ENCODE peak calls at places on chromosome 2, in nine cellular contexts. J is vagina; E is CD4-positive, CD25-positive, alpha-beta regulatory T cell; Q is fibroblast of lung; T is upper lobe of left lung; A is mesendoderm; I is PC-9; O is ovary; W is small intestine. X is an unnamed sample.
A peak's percentile ranks its signal among the peaks of the same experiment; 100 is the strongest.

GRCh38 chr2:3867451-3867850 is 164.1 kb downstream of the DCDC2C start:
- DNase-seq in A (no peak), T (no peak), I (no peak), J (no peak), W (no peak), E (no peak), O (no peak), Q (no peak), X (no peak)

GRCh38 chr2:1618191-1618961 is 125.9 kb downstream of the PXDN start:
- DNase-seq in A (no peak), T (no peak), E (no peak), Q (no peak), O (peak; percentile 25), J (no peak), W (peak; percentile 74), I (no peak), X (no peak)

GRCh38 chr2:67660871-67661270 is 263.7 kb downstream of the ETAA1 start:
- DNase-seq in J (no peak), W (no peak), O (no peak), Q (no peak), I (no peak), E (no peak), T (no peak), A (no peak), X (no peak)

GRCh38 chr2:207284556-207285450 is 119.1 kb upstream of the KLF7 start:
- DNase-seq in J (no peak), E (no peak), Q (no peak), A (no peak), O (no peak), I (no peak), T (no peak), W (peak; percentile 10), X (no peak)

GRCh38 chr2:171568085-171568484 is 45.8 kb downstream of the CYBRD1 start:
- DNase-seq in O (no peak), T (no peak), A (no peak), Q (no peak), W (no peak), E (no peak), J (no peak), I (no peak), X (no peak)

GRCh38 chr2:153963247-153963646 is 91.5 kb downstream of the GALNT13 start:
- DNase-seq in J (no peak), E (no peak), Q (peak; percentile 10), A (no peak), I (no peak), W (no peak), T (no peak), O (no peak), X (no peak)

GRCh38 chr2:15159751-15160177 is 401.4 kb downstream of the NBAS start:
- DNase-seq in J (no peak), T (no peak), Q (peak; percentile 63), A (peak; percentile 80), E (peak; percentile 9), I (no peak), O (no peak), W (peak; percentile 37), X (no peak)

GRCh38 chr2:67309281-67309680 is 87.9 kb upstream of the ETAA1 start:
- DNase-seq in O (no peak), E (no peak), Q (no peak), W (peak; percentile 3), I (peak; percentile 53), A (no peak), J (no peak), T (no peak), X (no peak)

GRCh38 chr2:43998263-43998662 is 2.5 kb upstream of the LRPPRC start:
- DNase-seq in I (no peak), W (no peak), A (no peak), O (no peak), E (no peak), Q (no peak), J (no peak), T (no peak), X (no peak)

GRCh38 chr2:173400760-173401159 is 46.1 kb downstream of the CDCA7 start:
- DNase-seq in A (peak; percentile 79), I (no peak), O (no peak), W (no peak), T (no peak), J (no peak), Q (no peak), E (no peak), X (no peak)

GRCh38 chr2:180705551-180705950 is 274.9 kb upstream of the UBE2E3 start:
- DNase-seq in Q (peak; percentile 5), I (no peak), A (peak; percentile 40), E (no peak), T (no peak), J (no peak), W (no peak), O (no peak), X (no peak)

GRCh38 chr2:207616185-207616584 is 9.0 kb downstream of the METTL21A start:
- DNase-seq in E (no peak), T (no peak), A (no peak), W (no peak), J (no peak), Q (peak; percentile 66), O (no peak), I (no peak), X (no peak)

GRCh38 chr2:176494949-176495353 is 225.7 kb downstream of the MTX2 start:
- DNase-seq in W (no peak), E (no peak), O (peak; percentile 82), T (no peak), I (no peak), J (no peak), A (no peak), Q (no peak), X (peak; percentile 85)

GRCh38 chr2:189297446-189297845 is 117.9 kb upstream of the COL5A2 start:
- DNase-seq in J (no peak), E (no peak), Q (peak; percentile 98), A (no peak), W (no peak), T (no peak), O (no peak), I (no peak), X (no peak)

GRCh38 chr2:217204358-217204757 is 344.5 kb upstream of the TNP1 start:
- DNase-seq in I (no peak), T (no peak), Q (peak; percentile 75), W (no peak), E (no peak), J (no peak), A (no peak), O (no peak), X (no peak)

GRCh38 chr2:38590053-38590452 is 12.7 kb downstream of the HNRNPLL start:
- DNase-seq in T (no peak), E (no peak), W (no peak), A (no peak), I (no peak), Q (no peak), O (no peak), J (no peak), X (no peak)

GRCh38 chr2:55460562-55460961 is 40.9 kb upstream of the CCDC88A start:
- DNase-seq in Q (peak; percentile 33), T (no peak), E (no peak), O (no peak), J (no peak), W (peak; percentile 50), A (no peak), I (no peak), X (no peak)

GRCh38 chr2:70944291-70944690 is 8.6 kb downstream of the ATP6V1B1 start:
- DNase-seq in I (no peak), W (no peak), T (no peak), O (no peak), A (no peak), E (no peak), J (peak; percentile 40), Q (no peak), X (peak; percentile 60)

GRCh38 chr2:232689152-232689910 is 7.8 kb upstream of the GIGYF2 start:
- DNase-seq in J (no peak), T (no peak), O (peak; percentile 54), I (peak; percentile 25), E (no peak), Q (peak; percentile 23), W (peak; percentile 17), A (no peak), X (no peak)

GRCh38 chr2:231126123-231126522 is 1.3 kb upstream of the HTR2B start:
- DNase-seq in W (no peak), O (no peak), A (no peak), Q (no peak), J (no peak), I (no peak), E (no peak), T (peak; percentile 31), X (no peak)

GRCh38 chr2:85655961-85656403 is 12.0 kb downstream of the SFTPB start:
- DNase-seq in W (no peak), E (no peak), T (no peak), Q (peak; percentile 68), A (no peak), J (no peak), I (no peak), O (no peak), X (no peak)

GRCh38 chr2:224816816-224817215 is 100.7 kb upstream of the CCDC195 start:
- DNase-seq in I (peak; percentile 79), E (no peak), Q (peak; percentile 91), A (no peak), T (no peak), J (no peak), O (no peak), W (no peak), X (no peak)

GRCh38 chr2:48510329-48510728 is 19.6 kb upstream of the STON1 start:
- DNase-seq in T (no peak), I (peak; percentile 53), E (no peak), O (no peak), A (no peak), J (no peak), W (no peak), Q (peak; percentile 49), X (no peak)
- H3K27ac ChIP-seq in T (peak overlapping the region; percentile 65), I (peak overlapping the region; percentile 16), E (no peak overlapping the region), O (no peak overlapping the region), A (no peak overlapping the region), J (peak overlapping the region; percentile 65), W (no peak overlapping the region), Q (no peak overlapping the region), X (peak overlapping the region; percentile 93)

GRCh38 chr2:98502556-98503335 is 58.1 kb downstream of the INPP4A start:
- DNase-seq in E (no peak), O (no peak), T (no peak), J (no peak), A (peak; percentile 92), Q (peak; percentile 86), W (no peak), I (peak; percentile 87), X (peak; percentile 20)
- H3K27ac ChIP-seq in E (no peak overlapping the region), O (no peak overlapping the region), T (no peak overlapping the region), J (no peak overlapping the region), A (no peak overlapping the region), Q (no peak overlapping the region), W (peak overlapping the region; percentile 0), I (peak overlapping the region; percentile 69), X (peak overlapping the region; percentile 66)

GRCh38 chr2:60964651-60965513 is 52.6 kb upstream of the PEX13 start:
- DNase-seq in E (peak; percentile 59), Q (no peak), O (no peak), I (no peak), T (no peak), W (peak; percentile 28), A (no peak), J (no peak), X (no peak)
- H3K27ac ChIP-seq in E (peak overlapping the region; percentile 58), Q (no peak overlapping the region), O (no peak overlapping the region), I (no peak overlapping the region), T (no peak overlapping the region), W (no peak overlapping the region), A (no peak overlapping the region), J (no peak overlapping the region), X (no peak overlapping the region)

DNA sequence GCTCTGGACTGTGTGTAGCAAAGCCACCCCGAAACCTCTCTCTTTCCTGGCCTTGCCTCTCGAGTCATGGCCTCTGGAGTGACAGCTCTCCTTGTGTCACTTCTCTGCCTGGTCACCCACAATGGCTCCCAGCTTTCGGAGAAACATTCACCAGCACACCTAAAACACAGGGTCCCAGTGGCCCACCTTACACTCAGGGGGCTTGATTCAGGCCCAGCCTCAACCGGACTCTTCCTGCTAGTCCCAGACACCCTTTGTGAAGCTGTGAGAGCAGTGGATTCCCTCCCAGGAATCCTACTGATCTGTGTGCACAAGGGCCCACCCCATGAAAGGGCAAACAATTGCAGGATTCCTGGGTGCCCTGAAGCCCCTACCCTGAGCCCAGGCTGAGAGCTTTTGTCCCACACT is 137.2 kb upstream of the HAAO start:
- DNase-seq in I (no peak), T (no peak), Q (no peak), W (no peak), E (no peak), J (no peak), O (no peak), A (no peak), X (no peak)
- H3K27ac ChIP-seq in I (no peak overlapping the region), T (peak overlapping the region; percentile 84), Q (peak overlapping the region; percentile 48), W (peak overlapping the region; percentile 90), E (no peak overlapping the region), J (peak overlapping the region; percentile 91), O (peak overlapping the region; percentile 49), A (peak overlapping the region; percentile 77), X (peak overlapping the region; percentile 86)

X was measured in sigmoid colon.